ENCODE peak calls at places on chromosomes 1 and 21, in ten cellular contexts. X is fibroblast of mammary gland; R is NCI-H1105; P is AG09319; H is GM03348; D is HS-5; E is neural progenitor cell; K is activated CD8-positive, alpha-beta T cell treated with anti-CD3 and anti-CD28 coated beads for 36 hours; Q is cardiac fibroblast; T is G401. C is an unnamed sample.

GRCh38 chr1:158067651-158068050 is 74.2 kb downstream of the KIRREL1 start:
- DNase-seq in X (peak), R (no peak), P (no peak), H (peak), D (no peak), E (peak), K (no peak), Q (peak), T (no peak), C (peak)

GRCh38 chr21:21003701-21004100 is 5.5 kb downstream of the NCAM2 start:
- DNase-seq in X (peak), R (peak), P (no peak), H (peak), D (peak), E (peak), K (no peak), Q (peak), T (no peak), C (peak)

GRCh38 chr1:229887043-229887822 is 179.8 kb upstream of the GALNT2 start:
- DNase-seq in X (no peak), R (no peak), P (no peak), H (no peak), D (no peak), E (no peak), K (no peak), Q (no peak), T (peak), C (peak)

GRCh38 chr21:38600106-38600505 is 101.8 kb upstream of the ERG start:
- DNase-seq in X (no peak), R (no peak), P (no peak), H (no peak), D (no peak), E (no peak), K (no peak), Q (no peak), T (no peak), C (no peak)

GRCh38 chr1:87524021-87524754 is 195.5 kb downstream of the LMO4 start:
- DNase-seq in X (no peak), R (no peak), P (no peak), H (no peak), D (no peak), E (no peak), K (no peak), Q (no peak), T (no peak), C (no peak)

GRCh38 chr21:34042735-34043134 is 30.6 kb upstream of the MRPS6 start:
- DNase-seq in X (no peak), R (no peak), P (no peak), H (no peak), D (no peak), E (no peak), K (no peak), Q (no peak), T (no peak), C (no peak)

GRCh38 chr1:163535807-163536206 is 214.1 kb downstream of the NUF2 start:
- DNase-seq in X (peak), R (peak), P (peak), H (peak), D (no peak), E (peak), K (no peak), Q (peak), T (no peak), C (peak)

GRCh38 chr1:33237579-33237978 is 18.7 kb upstream of the ZNF362 start:
- DNase-seq in X (no peak), R (no peak), P (no peak), H (no peak), D (no peak), E (no peak), K (peak), Q (no peak), T (no peak), C (no peak)

GRCh38 chr1:111214086-111214801 is 13.3 kb upstream of the CHI3L2 start:
- DNase-seq in X (no peak), R (peak), P (no peak), H (no peak), D (no peak), E (no peak), K (no peak), Q (no peak), T (no peak), C (no peak)

GRCh38 chr1:168469690-168470089 is 74.1 kb downstream of the XCL2 start:
- DNase-seq in X (peak), R (no peak), P (peak), H (peak), D (peak), E (no peak), K (peak), Q (peak), T (no peak), C (peak)

GRCh38 chr1:5758000-5758858 is 234.0 kb downstream of the NPHP4 start:
- DNase-seq in X (no peak), R (peak), P (no peak), H (no peak), D (no peak), E (no peak), K (no peak), Q (no peak), T (no peak), C (no peak)

GRCh38 chr1:37574834-37575479 is 18.2 kb downstream of the DNALI1 start:
- DNase-seq in X (peak), R (no peak), P (peak), H (peak), D (peak), E (no peak), K (peak), Q (peak), T (no peak), C (peak)

GRCh38 chr1:40628903-40629292 is 36.6 kb downstream of the RIMS3 start:
- DNase-seq in X (no peak), R (no peak), P (no peak), H (no peak), D (no peak), E (no peak), K (no peak), Q (no peak), T (no peak), C (no peak)

GRCh38 chr1:53137729-53138128 is 4.7 kb downstream of the SLC1A7 start:
- DNase-seq in X (peak), R (no peak), P (no peak), H (no peak), D (no peak), E (no peak), K (no peak), Q (no peak), T (no peak), C (no peak)

GRCh38 chr1:185373813-185374524 is 56.9 kb upstream of the IVNS1ABP start:
- DNase-seq in X (peak), R (no peak), P (no peak), H (peak), D (peak), E (no peak), K (no peak), Q (peak), T (no peak), C (peak)

GRCh38 chr21:29718081-29718815 is 221.5 kb downstream of the GRIK1 start:
- DNase-seq in X (peak), R (no peak), P (no peak), H (no peak), D (peak), E (no peak), K (no peak), Q (peak), T (no peak), C (no peak)

GRCh38 chr1:164794310-164794709 is 235.3 kb downstream of the PBX1 start:
- DNase-seq in X (peak), R (no peak), P (peak), H (peak), D (peak), E (no peak), K (no peak), Q (peak), T (peak), C (peak)

GRCh38 chr1:235588916-235589515 is 60.6 kb downstream of the GNG4 start:
- DNase-seq in X (peak), R (no peak), P (no peak), H (peak), D (no peak), E (peak), K (no peak), Q (peak), T (no peak), C (peak)

GRCh38 chr1:89890085-89890754 is 69.4 kb downstream of the LRRC8D start:
- DNase-seq in X (peak), R (no peak), P (no peak), H (no peak), D (no peak), E (no peak), K (no peak), Q (peak), T (no peak), C (no peak)

C was measured in AG20443.